ENCODE peak calls at places on chromosome 13, in four cellular contexts. X is IMR-90, V is colonic mucosa, L is GM23248. A is an unnamed sample. For H3K4me1, the result is how much of the 10 kb centered on the place peaks cover.

GRCh38 chr13:44930280-44930679 is 59.0 kb downstream of the NUFIP1 start:
- DNase-seq in V (no peak), L (no peak), X (no peak), A (no peak)

GRCh38 chr13:42696191-42696590 is 85.2 kb upstream of the FAM216B start:
- DNase-seq in V (no peak), X (peak), L (peak), A (peak)

GRCh38 chr13:100601716-100602115 is 13.1 kb upstream of the GGACT start:
- DNase-seq in X (no peak), L (no peak), V (no peak), A (no peak)

GRCh38 chr13:71879129-71879535 is 12.1 kb upstream of the DACH1 start:
- DNase-seq in V (no peak), X (peak), L (peak), A (peak)

GRCh38 chr13:82627183-82627582 is 1255.1 kb downstream of the SLITRK1 start:
- DNase-seq in L (peak), X (peak), V (no peak), A (peak)

GRCh38 chr13:99307648-99308339 is 595 bp upstream of the GPR183 start:
- DNase-seq in V (no peak), X (peak), L (peak), A (peak)

GRCh38 chr13:97535619-97536018 is 101.7 kb downstream of the RAP2A start:
- DNase-seq in L (peak), V (no peak), X (peak), A (no peak)

GRCh38 chr13:64538711-64539110 is 2691.4 kb downstream of the PCDH9 start:
- DNase-seq in V (no peak), X (peak), L (peak), A (peak)

GRCh38 chr13:77521595-77522367 is 13.7 kb upstream of the SCEL start:
- DNase-seq in L (peak), V (no peak), X (no peak), A (peak)

GRCh38 chr13:25932353-25932752 is 119.5 kb downstream of the SHISA2 start:
- DNase-seq in L (no peak), V (no peak), X (no peak), A (no peak)

GRCh38 chr13:96636310-96636709 is 358.0 kb downstream of the OXGR1 start:
- DNase-seq in X (no peak), L (no peak), V (no peak), A (no peak)

GRCh38 chr13:94382520-94382919 is 97.0 kb downstream of the DCT start:
- DNase-seq in V (no peak), L (no peak), X (no peak), A (no peak)

GRCh38 chr13:38656699-38657098 is 30.2 kb upstream of the FREM2 start:
- DNase-seq in X (no peak), V (no peak), L (no peak), A (no peak)

GRCh38 chr13:20340136-20340758 is 108.1 kb upstream of the GJB6 start:
- DNase-seq in L (no peak), X (no peak), V (no peak), A (no peak)

GRCh38 chr13:50762969-50763568 is 80.4 kb downstream of the DLEU7 start:
- DNase-seq in X (no peak), L (no peak), V (no peak), A (no peak)
- H3K4me1 ChIP-seq in X (under half), L (under half), V (under half), A (under half)

GRCh38 chr13:114035186-114035582 is 61.3 kb upstream of the C13orf46 start:
- DNase-seq in L (no peak), V (no peak), X (no peak), A (no peak)
- H3K9ac ChIP-seq in L (peak), V (no peak), X (no peak), A (peak)

GRCh38 chr13:110506859-110507566 is 54.5 kb downstream of the RAB20 start:
- DNase-seq in X (peak), L (no peak), V (peak), A (no peak)

GRCh38 chr13:110507678-110508381 is 53.7 kb downstream of the RAB20 start:
- DNase-seq in X (no peak), V (peak), L (no peak), A (no peak)

GRCh38 chr13:110506396-110506795 is 55.1 kb downstream of the RAB20 start:
- DNase-seq in L (no peak), X (no peak), V (no peak), A (no peak)

GRCh38 chr13:110503979-110504499 is 57.5 kb downstream of the RAB20 start:
- DNase-seq in V (peak), L (no peak), X (no peak), A (no peak)

GRCh38 chr13:110505594-110505993 is 55.9 kb downstream of the RAB20 start:
- DNase-seq in V (no peak), X (no peak), L (no peak), A (no peak)
- H3K4me1 ChIP-seq in V (under half), X (under half), L (under half), A (under half)

GRCh38 chr13:50219743-50220142 is 204.5 kb downstream of the KCNRG start:
- DNase-seq in X (no peak), V (no peak), L (no peak), A (no peak)

GRCh38 chr13:50225188-50226155 is 210.2 kb downstream of the KCNRG start:
- DNase-seq in V (no peak), L (no peak), X (no peak), A (no peak)

GRCh38 chr13:50224534-50224933 is 209.3 kb downstream of the KCNRG start:
- DNase-seq in V (no peak), L (peak), X (peak), A (peak)

GRCh38 chr13:50220938-50221337 is 205.7 kb downstream of the KCNRG start:
- DNase-seq in X (no peak), L (no peak), V (no peak), A (no peak)

DNA sequence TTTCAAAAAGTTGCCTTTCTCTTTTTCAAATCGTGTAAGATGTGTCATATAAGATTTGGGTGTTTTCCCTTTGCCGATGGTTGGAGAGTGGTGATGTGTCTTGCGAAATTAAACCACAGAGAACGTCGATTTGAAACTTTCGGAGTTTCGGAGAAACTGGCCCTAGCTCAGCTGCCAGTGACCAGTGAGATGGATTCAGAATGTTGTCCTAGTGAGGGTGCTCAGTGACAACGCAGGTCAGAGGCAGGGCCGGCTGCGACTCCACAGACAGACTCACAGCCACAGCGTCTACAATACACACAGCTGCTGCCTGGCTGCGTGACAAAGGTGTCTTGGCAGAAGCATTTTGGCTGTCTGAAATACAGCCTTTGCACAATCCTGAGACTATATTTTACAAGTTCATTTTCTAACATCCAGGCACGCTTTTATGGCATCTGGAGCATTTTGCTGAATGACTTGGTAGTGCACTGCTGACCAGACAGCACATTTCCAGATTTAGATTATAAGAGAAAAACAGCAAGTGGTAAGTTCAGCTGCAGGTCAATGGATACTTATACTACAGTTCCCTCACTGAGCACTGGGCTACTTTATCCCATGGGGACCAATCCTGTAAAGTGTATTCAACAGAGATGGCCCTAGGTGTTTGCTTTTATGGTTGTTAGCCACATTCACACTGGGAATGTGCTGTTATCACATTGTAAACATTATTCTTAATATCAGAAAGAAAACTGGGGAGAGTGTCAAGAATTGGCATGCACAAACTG is 207.5 kb downstream of the KCNRG start:
- DNase-seq in L (peak), X (peak), V (peak), A (no peak)
- H3K9ac ChIP-seq in L (peak), X (no peak), V (no peak), A (peak)

GRCh38 chr13:110376120-110376519 is 69.0 kb downstream of the COL4A2 start:
- DNase-seq in X (no peak), V (no peak), L (no peak), A (no peak)
- H3K4me1 ChIP-seq in X (under half), V (under half), L (under half), A (half or more)

DNA sequence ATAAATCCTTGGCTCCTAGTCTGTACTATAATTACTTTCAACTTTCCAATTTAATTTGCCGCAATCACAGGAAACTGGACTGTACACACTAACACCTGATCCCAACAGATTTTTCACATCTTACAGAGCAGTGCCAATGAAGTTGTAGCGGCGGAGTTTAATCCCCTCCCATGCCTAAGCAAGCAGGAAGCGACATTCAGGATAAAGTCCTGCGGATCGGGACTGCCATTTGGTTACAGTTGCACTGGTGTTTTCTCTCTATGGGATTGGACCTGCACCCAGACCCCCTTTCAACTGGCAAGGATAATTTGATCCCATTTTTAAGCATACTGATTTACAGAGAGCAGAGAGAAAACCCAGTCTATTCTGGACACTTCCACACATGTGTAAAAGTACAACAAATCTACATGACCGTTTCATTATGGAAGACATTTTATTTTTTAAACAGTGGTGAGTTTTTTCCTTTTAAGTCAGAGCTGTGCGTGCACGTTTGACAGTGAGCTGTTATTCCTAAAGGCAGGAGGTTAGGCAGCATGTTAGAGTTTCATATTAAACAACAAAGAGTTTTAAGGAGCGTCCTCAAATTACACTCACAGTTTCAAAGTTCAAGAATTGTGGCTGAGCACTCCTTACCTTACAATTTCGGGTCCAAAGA is 141.8 kb upstream of the RFC3 start:
- DNase-seq in L (peak), X (no peak), V (peak), A (peak)
- H3K9ac ChIP-seq in L (peak), X (peak), V (peak), A (peak)

A was measured in adipocyte.